ENCODE peak calls at places on chromosomes 1 and 21, in four cellular contexts. P is left lung; T is BE2C; Y is CD8-positive, alpha-beta T cell. D is an unnamed sample.

GRCh38 chr1:68464891-68465290 is 15.1 kb upstream of the RPE65 start:
- DNase-seq in T (no peak), Y (no peak), P (no peak), D (no peak)

GRCh38 chr1:190852611-190853010 is 374.9 kb upstream of the BRINP3 start:
- DNase-seq in P (no peak), T (no peak), Y (no peak), D (no peak)

GRCh38 chr1:68229927-68230812 is 2.2 kb downstream of the WLS start:
- DNase-seq in P (no peak), T (peak; percentile 9), Y (no peak), D (no peak)

GRCh38 chr1:186745531-186746146 is 65.4 kb upstream of the PTGS2 start:
- DNase-seq in P (no peak), Y (no peak), T (no peak), D (no peak)

GRCh38 chr1:97017895-97018294 is 296.3 kb downstream of the PTBP2 start:
- DNase-seq in P (no peak), T (peak; percentile 55), Y (no peak), D (no peak)

GRCh38 chr21:31310750-31311149 is 33.3 kb downstream of the TIAM1 start:
- DNase-seq in T (no peak), P (no peak), Y (no peak), D (no peak)

GRCh38 chr1:242764161-242764560 is 239.7 kb upstream of the PLD5 start:
- DNase-seq in P (no peak), T (no peak), Y (no peak), D (no peak)

GRCh38 chr1:223348439-223348838 is 15.5 kb downstream of the SUSD4 start:
- DNase-seq in T (no peak), Y (no peak), P (no peak), D (no peak)

GRCh38 chr1:173212952-173213491 is 5.9 kb upstream of the TNFSF4 start:
- DNase-seq in T (no peak), P (no peak), Y (no peak), D (no peak)

GRCh38 chr1:48035371-48036141 is 38.4 kb upstream of the TRABD2B start:
- DNase-seq in T (no peak), P (no peak), Y (no peak), D (no peak)

GRCh38 chr1:55184859-55185258 is 30.3 kb downstream of the USP24 start:
- DNase-seq in T (no peak), Y (no peak), P (no peak), D (no peak)
- H3K9me3 ChIP-seq in T (no peaks in the 10 kb centered on the region), Y (peaks cover 5% of the 10 kb centered on the region), P (no peaks in the 10 kb centered on the region), D (no peaks in the 10 kb centered on the region)

DNA sequence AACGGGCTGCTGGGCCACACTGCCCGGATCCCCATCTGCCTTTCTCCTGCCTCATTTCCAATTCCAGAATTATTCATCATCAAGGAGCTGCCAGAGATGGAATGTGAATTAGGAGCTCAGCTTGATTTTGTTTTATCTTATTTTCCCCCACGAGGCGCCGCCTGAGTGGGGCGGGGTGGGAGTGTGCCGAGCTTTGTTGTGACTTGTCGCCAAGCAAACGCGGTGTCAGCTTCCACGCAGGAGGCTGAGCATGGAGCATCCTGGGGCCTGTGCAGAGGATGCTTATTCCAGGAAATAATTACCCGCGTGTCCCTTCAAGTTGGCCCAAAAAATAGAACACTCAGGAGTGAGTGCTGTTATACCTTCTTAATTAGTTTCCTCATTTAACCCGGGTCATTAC is 91.2 kb downstream of the HMGB4 start:
- DNase-seq in P (no peak), T (no peak), Y (no peak), D (no peak)
- H3K9me3 ChIP-seq in P (no peaks in the 10 kb centered on the region), T (no peaks in the 10 kb centered on the region), Y (no peaks in the 10 kb centered on the region), D (no peaks in the 10 kb centered on the region)

GRCh38 chr1:152836881-152837280 is 5.8 kb upstream of the LCE6A start:
- DNase-seq in Y (no peak), P (no peak), T (no peak), D (no peak)

DNA sequence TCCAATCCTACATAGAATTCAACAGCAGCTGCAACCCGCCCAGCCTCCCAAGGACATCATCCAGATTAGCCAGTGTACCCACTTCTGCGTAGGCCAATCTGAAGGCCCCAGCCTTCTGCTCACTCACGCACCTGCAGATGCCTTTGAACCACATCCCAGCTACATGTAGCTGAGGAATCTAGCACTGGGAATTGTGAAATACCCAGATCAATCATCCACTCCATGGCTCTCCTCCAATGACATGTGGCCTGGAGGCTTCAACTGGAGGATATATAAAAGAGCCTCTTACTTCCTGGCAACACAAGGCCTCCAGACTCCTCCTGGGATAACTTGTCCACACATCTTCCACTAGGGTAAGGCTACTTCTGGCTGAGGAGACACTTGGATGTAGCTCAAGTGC is at the start of gene LCE6A:
- DNase-seq in P (no peak), Y (no peak), T (no peak), D (no peak)
- H3K9me3 ChIP-seq in P (no peaks in the 10 kb centered on the region), Y (no peaks in the 10 kb centered on the region), T (no peaks in the 10 kb centered on the region), D (no peaks in the 10 kb centered on the region)

DNA sequence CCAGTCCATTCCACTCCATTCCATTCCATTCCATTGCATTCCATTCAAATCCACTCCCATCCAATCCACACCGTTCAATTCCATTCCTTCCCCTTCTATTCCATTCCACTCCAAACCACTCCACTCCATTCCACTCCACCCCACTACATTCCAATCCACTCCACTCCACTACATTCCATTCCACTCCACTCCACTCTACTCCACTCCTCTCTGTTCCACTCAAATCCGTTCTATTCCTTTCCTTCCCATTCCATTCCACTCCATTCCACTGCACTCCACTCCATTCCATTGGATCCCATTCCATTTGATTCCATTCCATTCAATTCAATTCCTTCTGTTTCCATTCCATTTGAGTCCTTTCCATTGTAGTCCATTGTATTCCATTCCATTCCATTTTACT is 2568.3 kb upstream of the TPTE start:
- DNase-seq in Y (no peak), T (no peak), P (no peak), D (no peak)
- H3K9me3 ChIP-seq in Y (peaks cover 65% of the 10 kb centered on the region), T (peaks cover 19% of the 10 kb centered on the region), P (peaks cover 36% of the 10 kb centered on the region), D (peaks cover 67% of the 10 kb centered on the region)

DNA sequence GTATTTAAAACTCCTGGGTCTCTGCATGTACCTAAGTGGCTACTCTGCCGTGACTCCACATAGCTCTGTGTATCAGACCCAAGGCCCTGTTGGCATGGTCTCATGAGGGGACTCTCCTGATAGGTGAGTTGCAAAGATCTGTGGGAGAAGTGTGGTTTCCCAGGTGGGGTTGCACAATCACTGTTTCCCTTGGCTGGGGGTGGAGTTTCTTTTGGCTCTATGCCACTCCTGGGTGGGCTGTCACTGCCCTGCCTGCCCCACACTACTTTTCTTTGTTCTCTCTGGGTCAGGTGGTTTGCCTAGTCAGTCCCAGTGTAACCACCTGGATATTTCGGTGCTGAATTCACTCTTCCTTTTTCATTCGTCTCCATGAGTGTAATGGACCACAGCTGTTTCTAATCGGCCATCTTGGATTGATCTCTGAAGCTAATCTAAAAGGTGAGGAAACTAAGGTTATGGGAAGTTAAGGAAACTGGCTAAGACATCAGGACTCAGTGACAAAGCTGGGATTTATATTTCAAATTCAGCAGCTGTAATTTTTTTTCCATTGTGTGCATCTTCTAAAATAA is 97.1 kb upstream of the CACYBP start:
- DNase-seq in P (no peak), Y (no peak), T (no peak), D (no peak)
- H3K9me3 ChIP-seq in P (no peaks in the 10 kb centered on the region), Y (no peaks in the 10 kb centered on the region), T (no peaks in the 10 kb centered on the region), D (no peaks in the 10 kb centered on the region)

DNA sequence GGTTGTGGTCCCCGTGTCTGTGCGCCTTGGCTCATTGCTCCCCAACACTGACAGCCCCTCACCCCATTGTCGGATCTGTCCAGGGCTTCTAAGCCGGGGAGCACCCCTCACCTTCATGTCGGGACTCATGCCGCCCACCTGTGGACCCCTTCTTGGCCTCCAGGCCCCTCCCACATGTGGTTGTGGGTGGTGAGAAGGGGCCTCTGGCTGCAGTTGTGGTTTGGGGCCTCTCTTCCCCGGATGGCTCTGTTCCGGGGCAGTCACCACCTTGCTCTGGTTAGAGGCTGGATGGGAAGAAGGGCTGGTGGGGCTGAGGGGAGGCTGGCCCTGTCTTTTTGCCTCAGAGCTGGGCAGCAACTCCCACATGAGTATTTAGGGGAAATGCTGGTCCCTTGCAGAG is 158.6 kb upstream of the C1orf174 start:
- DNase-seq in T (no peak), Y (no peak), P (no peak), D (no peak)
- H3K9me3 ChIP-seq in T (no peaks in the 10 kb centered on the region), Y (no peaks in the 10 kb centered on the region), P (no peaks in the 10 kb centered on the region), D (no peaks in the 10 kb centered on the region)

DNA sequence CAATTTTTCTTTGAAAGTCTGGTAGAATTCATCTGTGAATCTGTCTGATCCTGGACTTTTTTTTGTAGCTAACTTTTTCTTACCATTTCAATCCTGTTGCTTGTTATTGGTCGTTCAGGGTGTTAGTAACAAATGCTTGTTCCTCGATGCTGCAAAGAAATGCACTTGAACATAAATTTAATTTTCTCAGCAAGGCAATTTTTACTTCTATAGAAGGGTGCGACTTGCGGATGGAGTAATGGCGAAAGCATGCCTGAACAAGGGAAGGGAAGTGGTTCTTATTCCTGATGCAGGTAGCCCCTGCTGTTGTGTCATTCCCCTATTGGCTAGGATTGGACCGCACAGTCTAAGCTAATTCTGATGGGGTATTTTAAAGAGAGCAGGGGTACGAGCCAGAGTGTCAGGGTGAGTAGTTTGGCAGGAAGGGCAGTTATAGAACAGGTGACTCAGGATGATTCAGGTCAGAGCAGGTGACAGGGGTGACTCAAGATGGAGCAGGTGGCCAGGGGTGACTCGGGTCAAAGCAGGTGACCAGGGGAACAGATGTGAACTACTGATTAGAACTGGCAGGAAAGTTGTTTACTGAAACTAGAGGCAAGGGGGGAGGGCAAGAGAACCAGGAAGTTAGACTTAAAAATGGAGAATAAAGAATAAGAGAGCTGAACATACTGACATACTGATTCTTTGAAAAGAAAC is 40.5 kb downstream of the SERINC2 start:
- DNase-seq in T (no peak), P (no peak), Y (no peak), D (no peak)
- H3K9me3 ChIP-seq in T (no peaks in the 10 kb centered on the region), P (no peaks in the 10 kb centered on the region), Y (peaks cover 6% of the 10 kb centered on the region), D (peaks cover 4% of the 10 kb centered on the region)

DNA sequence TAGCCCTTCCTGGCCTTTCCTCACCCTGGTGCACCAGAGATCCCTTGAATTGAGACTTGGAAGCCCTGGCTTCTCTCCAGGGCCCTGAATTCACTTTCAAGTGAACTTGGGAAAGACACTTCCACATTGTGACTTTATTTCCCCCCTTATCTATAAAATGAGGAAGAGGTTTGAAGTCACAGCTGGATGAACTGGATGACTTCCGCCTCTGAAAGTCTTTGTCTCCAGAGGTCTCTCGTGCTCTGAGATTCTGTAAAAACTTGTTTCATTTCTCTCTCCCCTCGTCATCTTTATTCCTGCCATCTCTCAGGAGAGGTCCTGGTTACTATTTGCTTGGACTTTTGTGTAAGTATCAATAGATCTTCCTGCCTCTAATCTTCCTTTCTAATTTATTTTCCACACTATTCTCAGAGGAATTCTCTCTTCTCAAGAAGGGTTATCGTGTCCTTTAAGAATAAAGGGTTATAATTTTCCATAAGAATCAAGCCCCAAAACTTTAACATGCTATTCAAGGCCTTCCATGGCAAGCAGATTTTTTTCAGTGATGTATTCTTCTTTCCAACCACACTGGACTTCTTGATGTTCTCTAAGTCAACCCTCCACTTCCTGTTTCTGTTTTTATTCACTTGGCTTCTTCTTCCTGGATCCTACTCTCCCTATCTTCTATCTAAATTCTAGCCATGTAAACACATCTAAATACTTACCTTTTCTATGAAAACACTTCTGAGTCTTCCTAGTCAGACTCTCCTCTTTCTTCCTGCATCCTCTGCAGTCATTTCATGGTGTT is 6.5 kb upstream of the RPTN start:
- DNase-seq in Y (no peak), P (no peak), T (no peak), D (no peak)
- H3K9me3 ChIP-seq in Y (no peaks in the 10 kb centered on the region), P (no peaks in the 10 kb centered on the region), T (no peaks in the 10 kb centered on the region), D (no peaks in the 10 kb centered on the region)

DNA sequence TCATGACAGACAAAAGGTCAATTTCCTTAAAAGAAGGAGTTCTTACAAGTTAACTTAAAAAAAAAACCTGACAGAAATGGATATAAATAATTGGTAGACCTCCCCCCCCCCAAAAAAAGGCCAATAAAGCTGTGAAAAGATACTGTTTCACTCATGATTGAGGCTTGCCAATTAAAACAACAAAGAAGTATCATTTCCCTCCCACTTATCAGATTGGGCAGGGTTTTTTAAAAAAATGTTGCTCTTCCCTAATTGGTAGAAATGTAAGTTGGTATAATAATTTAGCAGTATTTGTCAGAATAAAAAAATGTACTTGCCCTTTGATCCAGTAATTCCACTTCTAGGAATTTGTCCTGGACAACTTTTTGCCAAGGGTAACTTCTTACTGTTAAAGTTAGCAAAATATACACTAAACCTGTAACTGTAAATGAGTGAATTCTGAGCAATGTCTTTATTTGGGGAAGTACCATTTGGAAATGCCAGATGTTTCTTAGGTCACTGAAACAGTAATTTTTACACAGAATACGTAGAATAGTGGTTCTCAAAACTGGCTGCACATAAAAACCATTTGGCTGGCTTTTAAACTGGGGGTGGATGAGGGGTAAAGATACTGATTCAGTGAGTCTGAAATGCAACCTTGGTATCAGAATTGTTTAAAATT is 17.5 kb downstream of the RNF2 start:
- DNase-seq in P (no peak), Y (no peak), T (no peak), D (no peak)
- H3K9me3 ChIP-seq in P (no peaks in the 10 kb centered on the region), Y (no peaks in the 10 kb centered on the region), T (peaks cover 3% of the 10 kb centered on the region), D (no peaks in the 10 kb centered on the region)

D was measured in T-helper 17 cell.